ENCODE peak calls at places on chromosomes 12 and 14, in four cellular contexts. I, N, M and U are unnamed samples.

GRCh38 chr12:127435439-127435838 is 831.5 kb upstream of the TMEM132C start:
- DNase-seq in I (no peak), N (no peak), M (no peak), U (no peak)

GRCh38 chr12:85280138-85280983 is at the start of gene ALX1:
- DNase-seq in I (no peak), N (peak), M (no peak), U (peak)

GRCh38 chr12:107035733-107036132 is 48.8 kb upstream of the MTERF2 start:
- DNase-seq in I (no peak), N (no peak), M (no peak), U (no peak)

GRCh38 chr14:56325251-56325839 is 207.1 kb downstream of the PELI2 start:
- DNase-seq in I (no peak), N (no peak), M (no peak), U (no peak)

GRCh38 chr14:63088865-63089264 is 43.6 kb upstream of the KCNH5 start:
- DNase-seq in I (no peak), N (no peak), M (no peak), U (no peak)

GRCh38 chr12:104504151-104504550 is 47.4 kb downstream of the CHST11 start:
- DNase-seq in I (no peak), N (no peak), M (no peak), U (no peak)

GRCh38 chr12:754871-755562 is 2.6 kb downstream of the WNK1 start:
- DNase-seq in I (no peak), N (no peak), M (no peak), U (no peak)

GRCh38 chr12:105253882-105254513 is 18.0 kb upstream of the APPL2 start:
- DNase-seq in I (no peak), N (no peak), M (no peak), U (no peak)

GRCh38 chr14:42994001-42994736 is 1387.5 kb downstream of the LRFN5 start:
- DNase-seq in I (no peak), N (no peak), M (no peak), U (no peak)

GRCh38 chr14:68792022-68792829 is 641 bp downstream of the ZFP36L1 start:
- DNase-seq in I (no peak), N (peak), M (peak), U (no peak)

GRCh38 chr12:48072266-48072665 is 33.6 kb downstream of the SENP1 start:
- DNase-seq in I (no peak), N (no peak), M (no peak), U (no peak)

GRCh38 chr14:100556936-100557505 is 30.2 kb downstream of the BEGAIN start:
- DNase-seq in I (no peak), N (no peak), M (no peak), U (no peak)

GRCh38 chr14:74988131-74988530 is 14.6 kb upstream of the EIF2B2 start:
- DNase-seq in I (no peak), N (no peak), M (no peak), U (no peak)

GRCh38 chr12:89862511-89863331 is 154.1 kb upstream of the ATP2B1 start:
- DNase-seq in I (no peak), N (no peak), M (no peak), U (no peak)

GRCh38 chr14:22600027-22600426 is 1.9 kb downstream of the ABHD4 start:
- DNase-seq in I (no peak), N (no peak), M (no peak), U (no peak)

GRCh38 chr12:112102127-112102526 is 6.5 kb downstream of the NAA25 start:
- DNase-seq in I (no peak), N (no peak), M (no peak), U (no peak)

GRCh38 chr12:13450231-13451080 is 253.9 kb downstream of the EMP1 start:
- DNase-seq in I (no peak), N (no peak), M (no peak), U (no peak)

GRCh38 chr12:14691560-14691959 is 4.8 kb downstream of the GUCY2C start:
- DNase-seq in I (peak), N (peak), M (peak), U (no peak)

GRCh38 chr12:104356231-104357115 is 52.9 kb downstream of the EID3 start:
- DNase-seq in I (no peak), N (peak), M (no peak), U (no peak)

GRCh38 chr14:58353516-58354299 is 42.0 kb upstream of the TOMM20L start:
- DNase-seq in I (no peak), N (no peak), M (no peak), U (no peak)

GRCh38 chr12:111428728-111429175 is 23.0 kb downstream of the SH2B3 start:
- DNase-seq in I (no peak), N (no peak), M (no peak), U (no peak)

GRCh38 chr12:50326636-50327284 is 43.4 kb upstream of the LIMA1 start:
- DNase-seq in I (no peak), N (no peak), M (peak), U (no peak)

GRCh38 chr12:114711689-114712152 is 27.7 kb upstream of the TBX3 start:
- DNase-seq in I (no peak), N (no peak), M (no peak), U (no peak)

GRCh38 chr12:8947737-8948136 is 1.7 kb downstream of the M6PR start:
- DNase-seq in I (no peak), N (no peak), M (no peak), U (no peak)

GRCh38 chr12:68856510-68856909 is 48.5 kb downstream of the MDM2 start:
- DNase-seq in I (no peak), N (no peak), M (no peak), U (no peak)

GRCh38 chr14:93219103-93219726 is 12.2 kb downstream of the UBR7 start:
- DNase-seq in I (no peak), N (no peak), M (peak), U (no peak)

GRCh38 chr12:49635656-49636055 is 12.3 kb downstream of the PRPF40B start:
- DNase-seq in I (no peak), N (no peak), M (no peak), U (no peak)

GRCh38 chr12:109820921-109821381 is 12.2 kb downstream of the TRPV4 start:
- DNase-seq in I (no peak), N (no peak), M (no peak), U (no peak)

GRCh38 chr12:132393991-132394949 is 64.9 kb upstream of the GALNT9 start:
- DNase-seq in I (peak), N (peak), M (peak), U (peak)

GRCh38 chr12:119384340-119384739 is 49.8 kb downstream of the CCDC60 start:
- DNase-seq in I (no peak), N (no peak), M (no peak), U (no peak)

GRCh38 chr12:89492883-89493282 is 31.7 kb downstream of the GALNT4 start:
- DNase-seq in I (no peak), N (no peak), M (no peak), U (no peak)

GRCh38 chr14:51533160-51533559 is 118.5 kb upstream of the FRMD6 start:
- DNase-seq in I (no peak), N (no peak), M (no peak), U (no peak)

GRCh38 chr14:50015708-50016107 is 100.7 kb downstream of the VCPKMT start:
- DNase-seq in I (no peak), N (no peak), M (no peak), U (no peak)
- TF ChIP-seq CTCF in I (no peak), N (no peak), M (no peak), U (no peak)

GRCh38 chr12:12083688-12084087 is 12.9 kb downstream of the BCL2L14 start:
- DNase-seq in I (no peak), N (no peak), M (no peak), U (no peak)

GRCh38 chr12:12086975-12087692 is 16.4 kb downstream of the BCL2L14 start:
- DNase-seq in I (no peak), N (no peak), M (no peak), U (no peak)

GRCh38 chr12:12079291-12079690 is 8.6 kb downstream of the BCL2L14 start:
- DNase-seq in I (no peak), N (no peak), M (no peak), U (no peak)

GRCh38 chr12:12086331-12086730 is 15.6 kb downstream of the BCL2L14 start:
- DNase-seq in I (no peak), N (no peak), M (no peak), U (no peak)

GRCh38 chr12:12081836-12082497 is 11.2 kb downstream of the BCL2L14 start:
- DNase-seq in I (no peak), N (no peak), M (no peak), U (no peak)
- TF ChIP-seq CTCF in I (peak), N (no peak), M (peak), U (peak)

GRCh38 chr12:100741084-100741711 is 53.4 kb upstream of the ANO4 start:
- DNase-seq in I (no peak), N (no peak), M (no peak), U (no peak)
- TF ChIP-seq CTCF in I (peak), N (no peak), M (peak), U (peak)

GRCh38 chr12:57031228-57031670 is 14.9 kb upstream of the TAC3 start:
- DNase-seq in I (no peak), N (peak), M (no peak), U (no peak)
- TF ChIP-seq CTCF in I (no peak), N (no peak), M (no peak), U (no peak)

GRCh38 chr14:88729159-88729558 is 63.6 kb downstream of the EML5 start:
- DNase-seq in I (no peak), N (no peak), M (no peak), U (no peak)
- TF ChIP-seq CTCF in I (no peak), N (no peak), M (no peak), U (peak)